ENCODE peak calls at places on chromosome 7, in four cellular contexts. One of them, this sample, is unnamed.

GRCh38 chr7:130912910-130913720 is 179.1 kb upstream of the KLF14 start:
- DNase-seq in Panc1: peak
- DNase-seq in K562: peak
- DNase-seq in HepG2: peak
- DNase-seq in this sample: peak

GRCh38 chr7:129184979-129185670 is 3.3 kb upstream of the SMO start:
- DNase-seq in K562: no peak
- DNase-seq in HepG2: no peak
- DNase-seq in Panc1: no peak
- DNase-seq in this sample: no peak

GRCh38 chr7:11831383-11831726 is 643 bp downstream of the THSD7A start:
- DNase-seq in Panc1: no peak
- DNase-seq in K562: no peak
- DNase-seq in HepG2: no peak
- DNase-seq in this sample: no peak

GRCh38 chr7:42224391-42225003 is 12.5 kb downstream of the GLI3 start:
- DNase-seq in HepG2: no peak
- DNase-seq in Panc1: no peak
- DNase-seq in K562: peak
- DNase-seq in this sample: no peak

GRCh38 chr7:12570148-12570528 is 382 bp upstream of the SCIN start:
- DNase-seq in K562: no peak
- DNase-seq in Panc1: no peak
- DNase-seq in HepG2: no peak
- DNase-seq in this sample: no peak

GRCh38 chr7:94294471-94295131 is 100.1 kb upstream of the COL1A2 start:
- DNase-seq in Panc1: no peak
- DNase-seq in HepG2: no peak
- DNase-seq in K562: no peak
- DNase-seq in this sample: no peak

GRCh38 chr7:111650456-111650999 is 88.2 kb upstream of the IMMP2L start:
- DNase-seq in K562: no peak
- DNase-seq in HepG2: peak
- DNase-seq in Panc1: peak
- DNase-seq in this sample: no peak

GRCh38 chr7:66050990-66051424 is 24.6 kb upstream of the ASL start:
- DNase-seq in Panc1: no peak
- DNase-seq in K562: no peak
- DNase-seq in HepG2: peak
- DNase-seq in this sample: no peak

GRCh38 chr7:30879139-30880089 is 32.2 kb upstream of the AQP1 start:
- DNase-seq in K562: no peak
- DNase-seq in Panc1: no peak
- DNase-seq in HepG2: no peak
- DNase-seq in this sample: no peak

GRCh38 chr7:68697821-68698280 is 900.4 kb upstream of the AUTS2 start:
- DNase-seq in HepG2: no peak
- DNase-seq in K562: no peak
- DNase-seq in Panc1: no peak
- DNase-seq in this sample: no peak

GRCh38 chr7:47482013-47482761 is 99.7 kb downstream of the TNS3 start:
- DNase-seq in HepG2: no peak
- DNase-seq in K562: peak
- DNase-seq in Panc1: no peak
- DNase-seq in this sample: no peak

GRCh38 chr7:47484923-47485639 is 96.8 kb downstream of the TNS3 start:
- DNase-seq in K562: no peak
- DNase-seq in Panc1: no peak
- DNase-seq in HepG2: no peak
- DNase-seq in this sample: no peak

GRCh38 chr7:47485640-47486435 is 96.1 kb downstream of the TNS3 start:
- DNase-seq in Panc1: no peak
- DNase-seq in K562: no peak
- DNase-seq in HepG2: no peak
- DNase-seq in this sample: no peak

GRCh38 chr7:47484457-47484856 is 97.5 kb downstream of the TNS3 start:
- DNase-seq in K562: no peak
- DNase-seq in HepG2: no peak
- DNase-seq in Panc1: no peak
- DNase-seq in this sample: no peak

GRCh38 chr7:47483604-47484273 is 98.2 kb downstream of the TNS3 start:
- DNase-seq in HepG2: peak
- DNase-seq in K562: no peak
- DNase-seq in Panc1: no peak
- DNase-seq in this sample: no peak
- TF ChIP-seq CTCF in HepG2: peak
- TF ChIP-seq CTCF in K562: no peak
- TF ChIP-seq CTCF in Panc1: no peak
- TF ChIP-seq CTCF in this sample: no peak

GRCh38 chr7:108136191-108136581 is 6.0 kb upstream of the LAMB4 start:
- DNase-seq in K562: no peak
- DNase-seq in Panc1: no peak
- DNase-seq in HepG2: no peak
- DNase-seq in this sample: no peak

GRCh38 chr7:108137993-108138392 is 7.8 kb upstream of the LAMB4 start:
- DNase-seq in HepG2: no peak
- DNase-seq in Panc1: no peak
- DNase-seq in K562: no peak
- DNase-seq in this sample: no peak

GRCh38 chr7:108134486-108134885 is 4.3 kb upstream of the LAMB4 start:
- DNase-seq in HepG2: no peak
- DNase-seq in K562: no peak
- DNase-seq in Panc1: no peak
- DNase-seq in this sample: no peak

GRCh38 chr7:108137040-108137439 is 6.9 kb upstream of the LAMB4 start:
- DNase-seq in HepG2: no peak
- DNase-seq in Panc1: no peak
- DNase-seq in K562: no peak
- DNase-seq in this sample: no peak

DNA sequence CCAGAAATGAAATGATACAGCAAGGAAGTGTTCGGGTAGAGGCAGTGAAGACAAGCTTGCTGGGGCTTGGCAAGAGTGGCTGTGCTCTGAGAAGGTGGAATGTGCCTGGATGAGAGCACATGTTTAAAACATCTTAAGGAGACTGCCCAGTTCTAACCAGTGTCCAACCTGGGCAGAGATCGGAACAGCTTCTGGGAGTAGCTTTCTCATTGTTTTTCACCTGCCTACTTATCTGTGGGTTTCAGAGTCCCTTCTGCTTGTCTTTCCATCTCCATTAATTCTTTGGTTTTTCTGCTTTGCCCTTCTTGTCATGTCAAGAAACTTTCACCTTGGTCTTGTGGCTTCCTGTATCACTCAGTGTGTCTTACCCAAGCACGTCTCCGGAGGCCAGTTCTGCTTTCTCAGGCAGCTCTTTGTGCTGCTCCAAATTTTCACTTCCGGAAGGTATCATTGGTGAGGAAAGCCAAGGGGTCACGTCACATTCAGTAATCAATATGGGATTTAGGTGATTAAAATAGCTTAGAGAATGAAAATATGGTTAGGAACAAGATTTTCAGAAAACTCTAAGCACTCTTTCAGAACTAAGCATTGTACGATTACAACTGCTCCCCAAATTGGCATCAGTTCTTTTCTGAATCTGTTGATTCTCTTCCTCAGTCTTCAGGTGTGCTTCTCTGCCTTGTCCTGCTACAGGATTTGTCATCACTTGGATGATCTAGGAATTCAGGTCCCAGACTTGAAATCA is 5.5 kb upstream of the LAMB4 start:
- DNase-seq in K562: no peak
- DNase-seq in HepG2: no peak
- DNase-seq in Panc1: no peak
- DNase-seq in this sample: no peak
- TF ChIP-seq TCF7L2 in K562: no peak
- TF ChIP-seq TCF7L2 in HepG2: no peak
- TF ChIP-seq TCF7L2 in Panc1: no peak
- TF ChIP-seq TCF7L2 in this sample: no peak

GRCh38 chr7:151125459-151125834 is 39.2 kb downstream of the AGAP3 start:
- DNase-seq in Panc1: no peak
- DNase-seq in K562: no peak
- DNase-seq in HepG2: no peak
- DNase-seq in this sample: no peak
- TF ChIP-seq CTCF in Panc1: no peak
- TF ChIP-seq CTCF in K562: no peak
- TF ChIP-seq CTCF in HepG2: no peak
- TF ChIP-seq CTCF in this sample: no peak

DNA sequence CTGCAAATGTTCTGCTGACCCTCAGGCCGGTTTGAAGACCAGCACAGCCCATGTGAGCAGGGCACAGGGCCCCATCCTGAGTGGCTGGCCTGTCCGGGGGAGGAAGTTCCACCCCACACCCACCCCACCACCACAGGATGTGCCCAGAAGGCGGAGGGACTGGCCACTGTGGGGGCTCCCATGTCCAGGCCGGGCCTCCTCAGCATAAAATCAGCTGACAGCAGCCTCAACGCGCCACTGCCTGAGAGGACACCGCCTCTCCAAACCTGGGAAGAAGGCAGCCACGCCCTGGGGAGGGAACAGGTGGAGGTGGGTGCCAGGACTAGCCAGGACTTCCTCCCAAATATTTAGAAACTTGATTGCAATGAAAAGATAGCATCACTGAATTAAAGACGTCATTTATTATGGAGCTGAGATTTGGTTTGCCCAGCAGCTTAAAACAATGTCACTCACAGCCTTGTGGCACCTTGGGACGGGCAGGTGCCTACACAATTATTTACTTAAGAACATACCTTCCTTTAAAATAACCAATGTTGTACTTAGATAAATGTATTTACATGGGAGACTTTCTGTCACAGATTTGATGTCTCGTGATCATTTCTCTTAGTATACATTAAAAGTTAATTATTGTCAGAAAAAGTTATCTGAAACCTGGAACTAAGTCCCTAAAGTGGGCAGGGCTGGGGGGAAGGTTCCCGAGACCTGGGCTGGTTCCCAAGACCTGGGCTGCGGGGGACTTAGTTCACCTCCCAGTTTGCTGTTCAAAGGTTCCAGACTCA is 27.3 kb upstream of the FAM20C start:
- DNase-seq in HepG2: no peak
- DNase-seq in Panc1: no peak
- DNase-seq in K562: no peak
- DNase-seq in this sample: no peak
- TF ChIP-seq TCF7L2 in HepG2: no peak
- TF ChIP-seq TCF7L2 in Panc1: no peak
- TF ChIP-seq TCF7L2 in K562: no peak
- TF ChIP-seq TCF7L2 in this sample: no peak

GRCh38 chr7:134648456-134648855 is 1.8 kb downstream of the BPGM start:
- DNase-seq in HepG2: no peak
- DNase-seq in Panc1: no peak
- DNase-seq in K562: no peak
- DNase-seq in this sample: no peak

GRCh38 chr7:134645478-134645877 is 1.2 kb upstream of the BPGM start:
- DNase-seq in HepG2: no peak
- DNase-seq in K562: no peak
- DNase-seq in Panc1: no peak
- DNase-seq in this sample: no peak

GRCh38 chr7:134649231-134649775 is 2.6 kb downstream of the BPGM start:
- DNase-seq in K562: no peak
- DNase-seq in HepG2: no peak
- DNase-seq in Panc1: no peak
- DNase-seq in this sample: no peak

GRCh38 chr7:134645935-134646334 is 718 bp upstream of the BPGM start:
- DNase-seq in Panc1: no peak
- DNase-seq in HepG2: no peak
- DNase-seq in K562: peak
- DNase-seq in this sample: no peak

GRCh38 chr7:134646425-134647305 is at the start of gene BPGM:
- DNase-seq in Panc1: peak
- DNase-seq in K562: peak
- DNase-seq in HepG2: peak
- DNase-seq in this sample: peak
- TF ChIP-seq CTCF in Panc1: peak
- TF ChIP-seq CTCF in K562: peak
- TF ChIP-seq CTCF in HepG2: peak
- TF ChIP-seq CTCF in this sample: peak

DNA sequence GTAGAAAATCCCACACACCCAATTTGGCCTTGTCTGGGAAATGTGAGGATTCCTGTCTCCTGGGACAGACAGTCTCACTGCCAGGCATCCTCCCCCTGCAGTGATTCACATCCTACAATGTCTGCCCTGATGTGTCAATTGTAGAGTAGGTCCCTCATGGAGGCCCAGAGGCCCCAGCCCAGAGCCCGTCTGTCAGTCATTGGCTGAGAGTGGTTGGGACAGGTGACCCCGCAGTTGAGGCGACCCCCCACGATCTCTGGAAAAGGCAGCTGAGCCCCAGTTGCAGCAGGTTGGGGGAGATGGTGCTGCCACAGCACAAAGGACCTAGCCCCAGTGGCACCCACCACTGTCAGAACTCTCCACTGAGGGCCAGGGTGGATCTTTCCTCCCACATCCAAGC is 84.3 kb upstream of the INSIG1 start:
- DNase-seq in Panc1: no peak
- DNase-seq in K562: no peak
- DNase-seq in HepG2: no peak
- DNase-seq in this sample: no peak
- TF ChIP-seq TCF7L2 in Panc1: no peak
- TF ChIP-seq TCF7L2 in K562: no peak
- TF ChIP-seq TCF7L2 in HepG2: no peak
- TF ChIP-seq TCF7L2 in this sample: no peak

DNA sequence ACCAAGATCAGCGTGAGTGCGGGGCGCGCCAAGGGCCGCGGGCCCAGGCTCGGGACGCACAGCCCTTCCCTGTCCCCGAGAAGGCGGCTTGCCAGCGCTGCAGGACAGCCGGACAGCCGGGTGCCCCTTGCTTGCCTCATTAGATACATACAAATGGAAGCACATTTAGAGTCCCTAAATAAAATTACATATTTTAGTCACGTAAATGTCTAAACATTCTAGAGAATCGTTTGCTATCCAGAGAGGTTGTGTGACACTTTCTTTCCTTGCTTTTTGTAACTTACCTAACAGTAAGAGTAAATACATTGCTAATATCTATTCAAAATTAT is 4.8 kb downstream of the VSTM2A start:
- DNase-seq in HepG2: no peak
- DNase-seq in Panc1: no peak
- DNase-seq in K562: no peak
- DNase-seq in this sample: no peak
- TF ChIP-seq CTCF in HepG2: no peak
- TF ChIP-seq CTCF in Panc1: peak
- TF ChIP-seq CTCF in K562: no peak
- TF ChIP-seq CTCF in this sample: no peak

DNA sequence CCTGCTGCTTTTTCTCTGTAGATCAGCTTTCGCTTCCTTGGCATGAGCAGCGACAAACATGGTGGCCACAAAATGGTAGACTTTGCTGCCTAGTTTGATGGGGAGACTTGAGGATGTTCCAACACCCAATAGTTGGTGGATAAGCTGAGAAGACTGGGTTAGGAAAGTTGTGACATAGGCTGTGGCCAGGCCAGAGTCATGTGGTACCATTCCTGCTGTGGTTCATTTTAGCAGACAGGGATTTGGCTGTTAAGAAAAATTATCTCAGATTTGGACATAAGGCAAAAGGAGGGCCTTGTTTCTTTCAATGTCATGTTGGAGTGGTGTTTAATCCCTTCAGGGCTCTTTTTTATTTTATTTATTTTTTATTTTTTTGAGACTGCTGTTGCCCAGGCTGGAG is 26.6 kb upstream of the FAM180A start:
- DNase-seq in HepG2: no peak
- DNase-seq in Panc1: no peak
- DNase-seq in K562: no peak
- DNase-seq in this sample: no peak
- TF ChIP-seq TCF7L2 in HepG2: no peak
- TF ChIP-seq TCF7L2 in Panc1: no peak
- TF ChIP-seq TCF7L2 in K562: no peak
- TF ChIP-seq TCF7L2 in this sample: no peak

This sample was measured in HCT116.